ENCODE peak calls at places on chromosomes 2 and 18, in eight cellular contexts. P, R, I, N, M, W, O and X are unnamed samples.

GRCh38 chr18:62420513-62421209 is 95.6 kb downstream of the TNFRSF11A start:
- DNase-seq in W (no peak), R (no peak), O (peak), N (no peak), I (no peak), M (peak), P (no peak), X (peak)

GRCh38 chr2:39435974-39436591 is 1.0 kb downstream of the MAP4K3 start:
- DNase-seq in W (peak), M (no peak), I (no peak), N (peak), O (peak), R (peak), P (peak), X (peak)

GRCh38 chr2:30738141-30738911 is 68.9 kb downstream of the CAPN13 start:
- DNase-seq in W (no peak), R (no peak), M (no peak), I (no peak), O (no peak), P (no peak), N (no peak), X (no peak)

GRCh38 chr18:34120294-34120693 is 104.4 kb downstream of the NOL4 start:
- DNase-seq in O (no peak), R (no peak), M (no peak), W (no peak), P (no peak), N (no peak), I (no peak), X (no peak)

GRCh38 chr2:107337209-107337898 is 451.4 kb upstream of the ST6GAL2 start:
- DNase-seq in O (no peak), R (no peak), I (no peak), N (no peak), W (no peak), P (no peak), M (no peak), X (no peak)

GRCh38 chr2:170052151-170052550 is 125.8 kb upstream of the MYO3B start:
- DNase-seq in M (no peak), I (no peak), N (no peak), P (no peak), R (no peak), W (no peak), O (no peak), X (no peak)

GRCh38 chr2:166671831-166672230 is 177.8 kb upstream of the SCN7A start:
- DNase-seq in W (no peak), R (no peak), M (no peak), P (no peak), N (no peak), I (no peak), O (no peak), X (no peak)

GRCh38 chr18:48580782-48581181 is 42.0 kb downstream of the CTIF start:
- DNase-seq in W (no peak), N (no peak), M (no peak), I (no peak), O (no peak), P (no peak), R (no peak), X (no peak)

GRCh38 chr2:162153608-162154224 is 1.7 kb upstream of the GCG start:
- DNase-seq in M (peak), I (no peak), R (no peak), N (no peak), P (peak), O (peak), W (peak), X (peak)

GRCh38 chr2:105768961-105769452 is 24.3 kb downstream of the NCK2 start:
- DNase-seq in O (no peak), P (no peak), W (no peak), R (no peak), I (no peak), N (peak), M (no peak), X (no peak)

GRCh38 chr2:105114551-105114950 is 76.7 kb downstream of the MRPS9 start:
- DNase-seq in I (no peak), R (peak), W (peak), O (peak), M (no peak), N (no peak), P (no peak), X (no peak)

GRCh38 chr18:48546411-48546810 is 7.6 kb downstream of the CTIF start:
- DNase-seq in M (no peak), O (no peak), I (no peak), P (no peak), N (peak), R (no peak), W (no peak), X (peak)

GRCh38 chr2:45860136-45861106 is 208.9 kb downstream of the PRKCE start:
- DNase-seq in R (no peak), N (no peak), O (no peak), W (no peak), I (peak), P (peak), M (no peak), X (peak)

GRCh38 chr2:53854678-53855077 is 5.1 kb downstream of the GPR75 start:
- DNase-seq in O (no peak), M (no peak), W (no peak), R (no peak), N (no peak), P (no peak), I (no peak), X (no peak)